ENCODE peak calls at places on chromosomes 16 and 17, in nine cellular contexts. A is body of pancreas; L is stimulated activated CD4-positive, alpha-beta T cell treated with anti-CD3 and anti-CD28 coated beads, Interleukin-1b, Interleukin-23, amount 100 ng/mL, for 1 hour; X is left cardiac atrium; Z is putamen; E is NCI-H345; C is cardiac muscle cell; I is NCI-H1694; Y is ACHN. V is an unnamed sample.

GRCh38 chr17:59155439-59156177 is at the start of gene PRR11:
- DNase-seq in A (peak), L (peak), X (peak), Z (no peak), E (no peak), C (peak), I (peak), Y (peak), V (peak)

GRCh38 chr16:58127033-58127556 is 2.1 kb downstream of the CFAP20 start:
- DNase-seq in A (peak), L (no peak), X (no peak), Z (no peak), E (no peak), C (peak), I (no peak), Y (no peak), V (no peak)

GRCh38 chr17:44589316-44590071 is 32.2 kb downstream of the FZD2 start:
- DNase-seq in A (no peak), L (no peak), X (no peak), Z (no peak), E (no peak), C (no peak), I (no peak), Y (no peak), V (no peak)

GRCh38 chr17:58300336-58300735 is 19.6 kb upstream of the MPO start:
- DNase-seq in A (no peak), L (no peak), X (no peak), Z (no peak), E (no peak), C (no peak), I (no peak), Y (no peak), V (no peak)

GRCh38 chr16:4313563-4314531 is 2.0 kb upstream of the GLIS2 start:
- DNase-seq in A (peak), L (no peak), X (peak), Z (no peak), E (no peak), C (peak), I (no peak), Y (peak), V (no peak)

GRCh38 chr16:4369006-4369766 is 2.5 kb upstream of the VASN start:
- DNase-seq in A (no peak), L (no peak), X (no peak), Z (no peak), E (no peak), C (no peak), I (no peak), Y (peak), V (no peak)

GRCh38 chr17:27244481-27245223 is 49.3 kb upstream of the WSB1 start:
- DNase-seq in A (peak), L (no peak), X (peak), Z (peak), E (no peak), C (no peak), I (no peak), Y (no peak), V (no peak)

GRCh38 chr17:39014044-39014794 is 47.0 kb upstream of the FBXO47 start:
- DNase-seq in A (no peak), L (no peak), X (no peak), Z (no peak), E (no peak), C (no peak), I (no peak), Y (peak), V (no peak)

GRCh38 chr17:61323015-61323379 is 76.6 kb upstream of the TBX2 start:
- DNase-seq in A (peak), L (no peak), X (no peak), Z (peak), E (no peak), C (no peak), I (no peak), Y (no peak), V (no peak)

GRCh38 chr17:64291268-64291851 is 28.3 kb upstream of the TEX2 start:
- DNase-seq in A (no peak), L (no peak), X (no peak), Z (no peak), E (no peak), C (no peak), I (peak), Y (peak), V (no peak)

GRCh38 chr16:10321407-10322397 is 64.2 kb upstream of the ATF7IP2 start:
- DNase-seq in A (no peak), L (no peak), X (no peak), Z (no peak), E (no peak), C (no peak), I (no peak), Y (no peak), V (no peak)

GRCh38 chr16:73530529-73530928 is 482.6 kb upstream of the ZFHX3 start:
- DNase-seq in A (no peak), L (no peak), X (no peak), Z (no peak), E (no peak), C (no peak), I (no peak), Y (no peak), V (no peak)

GRCh38 chr17:64698725-64699124 is 36.6 kb upstream of the SMURF2 start:
- DNase-seq in A (no peak), L (no peak), X (no peak), Z (no peak), E (no peak), C (no peak), I (no peak), Y (no peak), V (no peak)

GRCh38 chr17:50139950-50140885 is 10.3 kb upstream of the SAMD14 start:
- DNase-seq in A (peak), L (peak), X (peak), Z (no peak), E (peak), C (peak), I (peak), Y (peak), V (no peak)

GRCh38 chr17:71402661-71403141 is 718.1 kb upstream of the SOX9 start:
- DNase-seq in A (no peak), L (no peak), X (no peak), Z (no peak), E (peak), C (no peak), I (no peak), Y (no peak), V (no peak)

GRCh38 chr17:882827-883585 is 96.6 kb downstream of the NXN start:
- DNase-seq in A (peak), L (no peak), X (peak), Z (no peak), E (no peak), C (peak), I (no peak), Y (no peak), V (no peak)

GRCh38 chr17:73492802-73493139 is 151.5 kb downstream of the SDK2 start:
- DNase-seq in A (no peak), L (no peak), X (no peak), Z (no peak), E (peak), C (peak), I (peak), Y (no peak), V (peak)

GRCh38 chr17:71237903-71238538 is 882.8 kb upstream of the SOX9 start:
- DNase-seq in A (no peak), L (no peak), X (no peak), Z (peak), E (peak), C (no peak), I (peak), Y (peak), V (peak)

GRCh38 chr17:79094261-79094660 is 19.6 kb downstream of the ENGASE start:
- DNase-seq in A (no peak), L (no peak), X (no peak), Z (no peak), E (no peak), C (no peak), I (no peak), Y (no peak), V (no peak)

GRCh38 chr16:55812951-55813350 is 19.9 kb downstream of the CES1 start:
- DNase-seq in A (no peak), L (no peak), X (no peak), Z (no peak), E (no peak), C (no peak), I (no peak), Y (no peak), V (no peak)

GRCh38 chr16:30002614-30003346 is 6.7 kb downstream of the INO80E start:
- DNase-seq in A (no peak), L (no peak), X (no peak), Z (no peak), E (no peak), C (no peak), I (no peak), Y (no peak), V (no peak)

GRCh38 chr16:84730406-84731106 is 30.8 kb downstream of the USP10 start:
- DNase-seq in A (peak), L (no peak), X (peak), Z (no peak), E (peak), C (peak), I (no peak), Y (peak), V (no peak)

GRCh38 chr16:66588981-66589713 is 9.9 kb downstream of the CMTM2 start:
- DNase-seq in A (peak), L (peak), X (no peak), Z (no peak), E (no peak), C (no peak), I (no peak), Y (peak), V (no peak)

GRCh38 chr16:22356930-22357634 is 17.3 kb downstream of the CDR2 start:
- DNase-seq in A (no peak), L (no peak), X (no peak), Z (no peak), E (no peak), C (no peak), I (no peak), Y (no peak), V (no peak)

GRCh38 chr17:55288356-55289105 is 23.8 kb downstream of the HLF start:
- DNase-seq in A (no peak), L (no peak), X (no peak), Z (no peak), E (no peak), C (no peak), I (no peak), Y (no peak), V (no peak)

GRCh38 chr17:41638194-41638593 is 13.8 kb upstream of the KRT17 start:
- DNase-seq in A (no peak), L (no peak), X (no peak), Z (no peak), E (no peak), C (no peak), I (no peak), Y (no peak), V (no peak)

GRCh38 chr17:50550661-50551432 is 3.9 kb downstream of the SPATA20 start:
- DNase-seq in A (peak), L (no peak), X (peak), Z (peak), E (peak), C (peak), I (peak), Y (peak), V (peak)

GRCh38 chr16:67399218-67399733 is 6.0 kb upstream of the TPPP3 start:
- DNase-seq in A (peak), L (no peak), X (peak), Z (no peak), E (no peak), C (peak), I (no peak), Y (no peak), V (no peak)

GRCh38 chr17:75370288-75370687 is 35.2 kb downstream of the GRB2 start:
- DNase-seq in A (peak), L (no peak), X (peak), Z (peak), E (no peak), C (no peak), I (no peak), Y (no peak), V (no peak)

GRCh38 chr16:65070831-65071230 is 51.0 kb downstream of the CDH11 start:
- DNase-seq in A (peak), L (no peak), X (peak), Z (peak), E (no peak), C (peak), I (no peak), Y (peak), V (no peak)

GRCh38 chr17:46039592-46040186 is 40.6 kb downstream of the STH start:
- DNase-seq in A (peak), L (no peak), X (no peak), Z (no peak), E (no peak), C (no peak), I (no peak), Y (no peak), V (no peak)

GRCh38 chr16:89115216-89115949 is 21.7 kb downstream of the ACSF3 start:
- DNase-seq in A (peak), L (peak), X (peak), Z (peak), E (no peak), C (no peak), I (no peak), Y (no peak), V (no peak)

GRCh38 chr17:49975531-49975930 is 6.5 kb downstream of the DLX4 start:
- DNase-seq in A (no peak), L (no peak), X (no peak), Z (no peak), E (no peak), C (no peak), I (no peak), Y (no peak), V (no peak)

GRCh38 chr17:7438050-7438614 is 1.2 kb upstream of the FGF11 start:
- DNase-seq in A (peak), L (peak), X (peak), Z (no peak), E (no peak), C (peak), I (peak), Y (no peak), V (no peak)

GRCh38 chr17:60372790-60373483 is 19.0 kb downstream of the USP32 start:
- DNase-seq in A (no peak), L (no peak), X (no peak), Z (no peak), E (no peak), C (no peak), I (no peak), Y (peak), V (no peak)

GRCh38 chr16:11636172-11636721 is 32.0 kb upstream of the SNN start:
- DNase-seq in A (peak), L (no peak), X (no peak), Z (no peak), E (peak), C (peak), I (no peak), Y (no peak), V (no peak)

GRCh38 chr16:29745853-29746345 is at the start of gene C16orf54:
- DNase-seq in A (peak), L (peak), X (peak), Z (no peak), E (no peak), C (no peak), I (no peak), Y (no peak), V (no peak)

GRCh38 chr17:76074390-76075363 is at the start of gene GALR2:
- DNase-seq in A (no peak), L (no peak), X (no peak), Z (no peak), E (no peak), C (peak), I (no peak), Y (no peak), V (no peak)